ENCODE peak calls at places on chromosomes 12 and 14, in seven cellular contexts. O, W, D, T, R, N and M are unnamed samples.

GRCh38 chr14:61520546-61520945 is 174.8 kb upstream of the HIF1A start:
- DNase-seq in T (no peak), R (no peak), N (no peak), O (no peak), W (no peak), D (no peak), M (no peak)

GRCh38 chr12:12521044-12521485 is 41.6 kb downstream of the DUSP16 start:
- DNase-seq in T (no peak), R (no peak), N (no peak), O (no peak), D (no peak), W (peak), M (no peak)

GRCh38 chr12:101968770-101969169 is 91.4 kb downstream of the DRAM1 start:
- DNase-seq in N (no peak), T (no peak), O (no peak), D (no peak), W (no peak), R (no peak), M (no peak)

GRCh38 chr12:47188576-47189441 is 109.0 kb upstream of the AMIGO2 start:
- DNase-seq in R (no peak), O (peak), T (no peak), W (no peak), D (peak), N (no peak), M (no peak)

GRCh38 chr12:131384544-131384855 is 326.4 kb upstream of the SFSWAP start:
- DNase-seq in W (no peak), N (no peak), T (no peak), R (no peak), D (no peak), O (no peak), M (no peak)

GRCh38 chr12:56487448-56488040 is 417 bp downstream of the GLS2 start:
- DNase-seq in D (no peak), T (no peak), W (no peak), O (peak), N (peak), R (peak), M (no peak)

GRCh38 chr12:68831272-68831671 is 23.3 kb downstream of the MDM2 start:
- DNase-seq in O (no peak), T (no peak), R (no peak), W (no peak), D (no peak), N (peak), M (no peak)

GRCh38 chr12:1696800-1697199 is 5.9 kb downstream of the ADIPOR2 start:
- DNase-seq in O (no peak), N (no peak), D (no peak), R (no peak), T (no peak), W (no peak), M (no peak)

GRCh38 chr12:46395308-46395707 is 22.7 kb upstream of the SLC38A2 start:
- DNase-seq in R (no peak), D (no peak), O (no peak), T (no peak), W (no peak), N (peak), M (no peak)

GRCh38 chr14:105013150-105013787 is 7.6 kb downstream of the CDCA4 start:
- DNase-seq in T (peak), R (no peak), D (no peak), N (no peak), O (no peak), W (peak), M (no peak)

GRCh38 chr12:30806989-30807694 is 52.4 kb upstream of the CAPRIN2 start:
- DNase-seq in T (no peak), R (peak), O (peak), W (peak), D (peak), N (peak), M (no peak)

GRCh38 chr12:22765731-22766130 is 140.8 kb downstream of the ETNK1 start:
- DNase-seq in N (no peak), D (no peak), W (no peak), T (no peak), R (no peak), O (no peak), M (no peak)

GRCh38 chr14:25358330-25358729 is 308.4 kb upstream of the STXBP6 start:
- DNase-seq in T (no peak), D (no peak), N (no peak), R (no peak), O (no peak), W (no peak), M (no peak)